ENCODE peak calls at places on chromosomes 3 and 15, in five cellular contexts. G, I, M, O and C are unnamed samples.
A peak's percentile ranks its signal among the peaks of the same experiment; 100 is the strongest.

GRCh38 chr3:183698760-183699159 is 1.2 kb downstream of the YEATS2 start:
- DNase-seq in I (no peak), G (peak; percentile 33), O (no peak), M (peak; percentile 48), C (no peak)

GRCh38 chr3:14418670-14419250 is 16.4 kb downstream of the SLC6A6 start:
- DNase-seq in I (no peak), G (no peak), O (no peak), M (no peak), C (no peak)

GRCh38 chr15:81418891-81419290 is 44.9 kb upstream of the TMC3 start:
- DNase-seq in O (no peak), I (no peak), G (peak; percentile 6), M (peak; percentile 3), C (no peak)

GRCh38 chr3:71088019-71088711 is 495.4 kb downstream of the FOXP1 start:
- DNase-seq in O (no peak), I (no peak), M (no peak), G (no peak), C (no peak)

GRCh38 chr3:128486692-128487537 is 6.1 kb downstream of the GATA2 start:
- DNase-seq in G (peak; percentile 41), I (no peak), O (no peak), M (peak; percentile 63), C (no peak)

GRCh38 chr3:126394179-126394976 is at the start of gene CFAP100:
- DNase-seq in I (no peak), G (peak; percentile 15), M (peak; percentile 84), O (no peak), C (peak; percentile 24)

GRCh38 chr15:70098461-70099166 is 897 bp upstream of the TLE3 start:
- DNase-seq in I (peak; percentile 35), O (no peak), G (no peak), M (peak; percentile 65), C (no peak)

GRCh38 chr3:29255854-29256696 is 24.8 kb upstream of the RBMS3 start:
- DNase-seq in M (no peak), I (no peak), O (no peak), G (peak; percentile 76), C (no peak)

GRCh38 chr15:59291214-59291551 is 81.5 kb downstream of the MYO1E start:
- DNase-seq in I (no peak), G (no peak), M (no peak), O (no peak), C (no peak)

GRCh38 chr3:128001576-128001975 is 50.7 kb upstream of the SEC61A1 start:
- DNase-seq in I (no peak), O (no peak), M (no peak), G (no peak), C (no peak)

GRCh38 chr15:94535298-94536048 is 304.1 kb downstream of the MCTP2 start:
- DNase-seq in M (no peak), I (no peak), O (no peak), G (no peak), C (no peak)

GRCh38 chr3:124824286-124824915 is 62.8 kb downstream of the ITGB5 start:
- DNase-seq in M (no peak), O (no peak), G (peak; percentile 24), I (no peak), C (no peak)

GRCh38 chr3:40191850-40192448 is 117.6 kb upstream of the EIF1B start:
- DNase-seq in I (peak; percentile 41), M (peak; percentile 64), O (peak; percentile 20), G (peak; percentile 51), C (peak; percentile 39)

GRCh38 chr3:7638103-7638502 is 777.2 kb downstream of the GRM7 start:
- DNase-seq in M (no peak), O (no peak), I (no peak), G (no peak), C (no peak)

GRCh38 chr3:52481819-52482521 is 13.2 kb upstream of the STAB1 start:
- DNase-seq in G (peak; percentile 4), O (no peak), M (peak; percentile 32), I (no peak), C (no peak)

GRCh38 chr15:60520825-60521368 is 42.0 kb upstream of the ICE2 start:
- DNase-seq in O (peak; percentile 61), G (peak; percentile 77), I (peak; percentile 50), M (peak; percentile 72), C (no peak)

GRCh38 chr3:190309414-190309813 is 12.8 kb downstream of the CLDN1 start:
- DNase-seq in I (no peak), G (no peak), M (no peak), O (no peak), C (no peak)

GRCh38 chr3:134917631-134918030 is 122.6 kb downstream of the EPHB1 start:
- DNase-seq in G (no peak), M (no peak), I (no peak), O (peak; percentile 9), C (no peak)

GRCh38 chr3:32106929-32107362 is 526 bp downstream of the GPD1L start:
- DNase-seq in O (peak; percentile 51), G (no peak), I (peak; percentile 47), M (no peak), C (peak; percentile 31)

GRCh38 chr3:53921296-53921695 is 29.6 kb upstream of the SELENOK start:
- DNase-seq in G (peak; percentile 8), I (no peak), O (no peak), M (no peak), C (no peak)

GRCh38 chr3:129665024-129665768 is 58.7 kb upstream of the PLXND1 start:
- DNase-seq in O (no peak), G (peak; percentile 73), M (no peak), I (no peak), C (no peak)
- H3K27ac ChIP-seq in O (no peak overlapping the region), G (peak overlapping the region; percentile 45), M (no peak overlapping the region), I (peak overlapping the region; percentile 76), C (no peak overlapping the region)

DNA sequence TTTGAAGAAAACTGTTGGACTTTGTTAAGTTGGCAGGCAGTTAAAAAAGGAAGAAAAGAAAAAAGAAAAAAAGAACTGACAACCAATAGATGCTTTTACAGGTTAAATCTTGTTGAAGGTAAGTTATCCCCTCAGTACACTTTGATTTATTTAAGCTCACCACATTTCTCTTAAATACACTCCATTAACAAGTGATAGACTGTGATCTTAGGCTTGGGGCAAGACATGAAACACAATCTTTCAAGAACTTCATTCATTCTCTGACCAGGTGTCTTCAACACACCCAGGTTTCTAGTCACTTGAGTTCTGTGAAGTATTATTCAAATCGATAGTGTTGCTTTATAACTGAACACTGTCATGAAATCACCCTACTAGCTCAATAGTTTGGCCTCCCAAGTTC is 751.9 kb downstream of the ROBO1 start:
- DNase-seq in G (no peak), I (no peak), M (no peak), O (no peak), C (no peak)
- H3K27ac ChIP-seq in G (no peak overlapping the region), I (no peak overlapping the region), M (no peak overlapping the region), O (no peak overlapping the region), C (no peak overlapping the region)

GRCh38 chr3:177141899-177142651 is 55.2 kb downstream of the TBL1XR1 start:
- DNase-seq in O (no peak), I (no peak), M (no peak), G (no peak), C (no peak)
- H3K27ac ChIP-seq in O (no peak overlapping the region), I (no peak overlapping the region), M (no peak overlapping the region), G (no peak overlapping the region), C (no peak overlapping the region)

GRCh38 chr15:71753346-71753745 is 57.0 kb upstream of the NR2E3 start:
- DNase-seq in I (no peak), M (no peak), O (no peak), G (peak; percentile 48), C (no peak)
- H3K27ac ChIP-seq in I (no peak overlapping the region), M (no peak overlapping the region), O (peak overlapping the region; percentile 51), G (no peak overlapping the region), C (no peak overlapping the region)

GRCh38 chr15:72047020-72047419 is 70.9 kb downstream of the MYO9A start:
- DNase-seq in O (no peak), G (peak; percentile 67), I (no peak), M (no peak), C (no peak)
- H3K27ac ChIP-seq in O (no peak overlapping the region), G (no peak overlapping the region), I (no peak overlapping the region), M (no peak overlapping the region), C (no peak overlapping the region)

GRCh38 chr3:136731274-136731884 is 20.8 kb downstream of the STAG1 start:
- DNase-seq in I (no peak), G (no peak), O (no peak), M (no peak), C (no peak)
- H3K27ac ChIP-seq in I (no peak overlapping the region), G (no peak overlapping the region), O (no peak overlapping the region), M (peak overlapping the region; percentile 66), C (no peak overlapping the region)

GRCh38 chr15:78301326-78301725 is 1.9 kb upstream of the SKIC8 start:
- DNase-seq in M (no peak), O (no peak), G (no peak), I (no peak), C (no peak)

GRCh38 chr15:78303729-78304486 is 4.5 kb upstream of the SKIC8 start:
- DNase-seq in G (no peak), O (no peak), M (no peak), I (no peak), C (no peak)

GRCh38 chr15:78302579-78302978 is 3.2 kb upstream of the SKIC8 start:
- DNase-seq in I (no peak), M (no peak), O (no peak), G (peak; percentile 85), C (no peak)

GRCh38 chr15:78299302-78300102 is at the start of gene SKIC8:
- DNase-seq in G (peak; percentile 89), M (peak; percentile 96), I (peak; percentile 92), O (peak; percentile 85), C (peak; percentile 83)

DNA sequence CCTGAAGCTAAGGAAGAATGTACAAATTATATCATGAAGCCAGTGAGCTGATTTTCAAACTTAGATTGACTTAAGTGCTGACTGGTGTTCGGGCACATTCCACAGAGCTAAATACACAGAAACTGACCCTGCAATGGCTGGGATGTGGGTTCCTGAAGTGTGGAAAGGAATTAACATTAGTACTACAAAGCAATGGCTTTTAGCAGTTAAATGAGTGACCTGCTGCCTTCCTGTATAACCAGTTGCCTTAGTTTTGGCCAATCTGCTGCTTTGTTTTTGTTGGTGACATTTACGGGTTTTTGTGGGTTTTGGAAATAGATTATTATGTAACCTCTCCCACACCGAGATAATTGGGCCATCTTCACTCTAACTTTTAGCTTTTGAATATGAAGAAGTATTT is 2.4 kb upstream of the SKIC8 start:
- DNase-seq in O (no peak), G (no peak), I (no peak), M (no peak), C (no peak)
- H3K27ac ChIP-seq in O (no peak overlapping the region), G (no peak overlapping the region), I (no peak overlapping the region), M (no peak overlapping the region), C (no peak overlapping the region)

GRCh38 chr3:161296814-161297213 is 74.5 kb downstream of the SPTSSB start:
- DNase-seq in M (no peak), O (no peak), I (no peak), G (no peak), C (no peak)

GRCh38 chr3:161293381-161293780 is 72.3 kb downstream of the NMD3 start:
- DNase-seq in G (no peak), O (no peak), M (no peak), I (no peak), C (no peak)

GRCh38 chr3:161291191-161291901 is 70.2 kb downstream of the NMD3 start:
- DNase-seq in G (no peak), M (no peak), I (no peak), O (no peak), C (no peak)

GRCh38 chr3:161295325-161295724 is 74.2 kb downstream of the NMD3 start:
- DNase-seq in O (no peak), I (no peak), M (no peak), G (no peak), C (no peak)
- H3K27ac ChIP-seq in O (no peak overlapping the region), I (no peak overlapping the region), M (no peak overlapping the region), G (no peak overlapping the region), C (no peak overlapping the region)

GRCh38 chr15:74531144-74531811 is 9.7 kb upstream of the ARID3B start:
- DNase-seq in O (no peak), G (peak; percentile 99), M (peak; percentile 42), I (no peak), C (no peak)
- H3K27ac ChIP-seq in O (no peak overlapping the region), G (peak overlapping the region; percentile 27), M (peak overlapping the region; percentile 80), I (no peak overlapping the region), C (no peak overlapping the region)